ENCODE peak calls at places on chromosomes 1 and 21, in six cellular contexts. A, J, D, T, Z and K are unnamed samples.

GRCh38 chr1:161226759-161227158 is 899 bp downstream of the TOMM40L start:
- DNase-seq in Z (no peak), J (no peak), D (no peak), A (no peak), T (no peak), K (no peak)

GRCh38 chr1:26373281-26373680 is 731 bp upstream of the ZNF683 start:
- DNase-seq in A (no peak), J (no peak), T (no peak), Z (no peak), D (no peak), K (no peak)

GRCh38 chr1:113388621-113389355 is 1.5 kb upstream of the MAGI3 start:
- DNase-seq in Z (no peak), D (no peak), A (no peak), T (no peak), J (peak; percentile 10), K (no peak)

GRCh38 chr1:155946633-155947219 is 5.3 kb downstream of the RXFP4 start:
- DNase-seq in Z (no peak), A (no peak), D (no peak), T (no peak), J (no peak), K (no peak)

GRCh38 chr1:221316491-221317056 is 425.3 kb downstream of the DUSP10 start:
- DNase-seq in T (no peak), J (no peak), Z (no peak), D (peak; percentile 41), A (no peak), K (no peak)

GRCh38 chr1:46415514-46415913 is 21.4 kb downstream of the FAAH start:
- DNase-seq in D (no peak), J (no peak), A (no peak), Z (no peak), T (no peak), K (no peak)

GRCh38 chr21:30426732-30427131 is 1.0 kb upstream of the KRTAP13-3 start:
- DNase-seq in A (no peak), D (no peak), Z (no peak), T (no peak), J (no peak), K (no peak)

GRCh38 chr1:86517336-86517735 is 29.5 kb upstream of the CLCA4 start:
- DNase-seq in D (no peak), T (no peak), J (no peak), Z (no peak), A (no peak), K (no peak)

GRCh38 chr1:231885209-231885854 is 258.7 kb downstream of the DISC1 start:
- DNase-seq in Z (no peak), T (no peak), D (peak; percentile 82), J (no peak), A (no peak), K (no peak)

GRCh38 chr1:231879296-231879695 is 252.7 kb downstream of the DISC1 start:
- DNase-seq in Z (no peak), J (no peak), D (no peak), T (no peak), A (no peak), K (no peak)

GRCh38 chr1:231878737-231879136 is 252.1 kb downstream of the DISC1 start:
- DNase-seq in D (no peak), Z (no peak), T (no peak), A (no peak), J (no peak), K (no peak)

GRCh38 chr1:231883382-231883781 is 256.8 kb downstream of the DISC1 start:
- DNase-seq in D (no peak), A (no peak), J (no peak), Z (no peak), T (no peak), K (no peak)
- TF ChIP-seq CTCF in D (no peak), A (no peak), J (no peak), Z (no peak), T (no peak), K (no peak)

GRCh38 chr1:21292503-21292990 is 2.3 kb upstream of the ECE1 start:
- DNase-seq in J (no peak), T (no peak), Z (no peak), D (no peak), A (no peak), K (no peak)
- TF ChIP-seq CTCF in J (no peak), T (no peak), Z (no peak), D (no peak), A (no peak), K (no peak)

GRCh38 chr1:72186733-72187307 is 95.5 kb downstream of the NEGR1 start:
- DNase-seq in D (peak; percentile 54), T (no peak), J (no peak), Z (no peak), A (no peak), K (no peak)
- TF ChIP-seq CTCF in D (peak; percentile 64), T (peak; percentile 77), J (peak; percentile 11), Z (no peak), A (no peak), K (no peak)

DNA sequence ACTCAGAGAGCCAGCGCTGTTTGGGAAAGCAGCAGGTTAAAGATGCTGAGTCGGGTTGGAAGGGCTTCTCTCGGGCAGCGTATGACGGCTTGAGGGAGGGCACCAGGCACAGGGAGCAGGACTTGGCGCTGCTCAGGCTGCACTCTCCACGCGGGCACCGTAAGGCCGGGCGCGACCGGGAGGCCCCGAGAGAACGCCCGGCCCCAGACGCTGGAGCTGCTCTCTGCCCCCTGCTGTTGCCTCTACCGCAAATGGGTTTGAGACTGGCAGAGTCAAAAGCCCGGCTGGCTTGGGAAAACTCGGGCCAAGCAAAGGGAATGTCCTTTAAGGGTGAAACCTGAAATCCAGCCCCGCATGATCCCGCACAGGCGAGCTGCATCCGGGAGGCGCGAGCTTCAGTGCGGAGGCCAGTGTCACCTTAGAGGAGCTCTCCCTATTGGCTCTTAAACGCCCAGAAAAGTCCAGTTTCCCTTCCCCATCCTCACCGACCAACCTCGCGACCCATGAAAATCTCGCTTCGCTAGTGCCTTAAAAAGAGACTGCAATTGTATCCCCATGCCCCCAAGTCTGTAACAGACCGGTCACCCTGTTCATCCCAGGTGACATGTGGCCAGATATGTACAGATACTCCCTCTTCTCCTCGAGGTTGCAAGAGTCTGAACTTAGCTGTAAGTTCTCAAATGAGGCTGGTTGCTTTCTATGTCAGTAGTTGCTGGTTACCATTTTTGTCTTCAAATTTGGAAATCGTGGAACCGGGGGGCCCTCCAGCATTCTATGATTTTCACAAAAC is 1.1 kb downstream of the PRRX1 start:
- DNase-seq in T (no peak), Z (no peak), A (no peak), D (no peak), J (no peak), K (no peak)
- TF ChIP-seq CTCF in T (peak; percentile 31), Z (no peak), A (no peak), D (peak; percentile 21), J (no peak), K (no peak)

GRCh38 chr21:16851054-16851453 is 661.8 kb upstream of the CXADR start:
- DNase-seq in A (no peak), Z (no peak), D (no peak), T (no peak), J (no peak), K (no peak)
- TF ChIP-seq CTCF in A (no peak), Z (no peak), D (no peak), T (no peak), J (no peak), K (no peak)

GRCh38 chr1:76541618-76542017 is 325.7 kb upstream of the ST6GALNAC5 start:
- DNase-seq in Z (no peak), A (no peak), J (no peak), D (no peak), T (no peak), K (no peak)

GRCh38 chr1:76546354-76546933 is 320.8 kb upstream of the ST6GALNAC5 start:
- DNase-seq in T (no peak), D (no peak), Z (no peak), A (no peak), J (no peak), K (no peak)

GRCh38 chr1:76547916-76548315 is 319.4 kb upstream of the ST6GALNAC5 start:
- DNase-seq in J (no peak), D (peak; percentile 11), Z (no peak), T (no peak), A (no peak), K (no peak)

GRCh38 chr1:76543495-76543894 is 323.8 kb upstream of the ST6GALNAC5 start:
- DNase-seq in T (no peak), Z (no peak), D (no peak), A (no peak), J (no peak), K (no peak)
- TF ChIP-seq CTCF in T (no peak), Z (no peak), D (no peak), A (no peak), J (no peak), K (no peak)